ENCODE peak calls at places on chromosomes 5 and 9, in four cellular contexts. Y, P, Q and K are unnamed samples.

GRCh38 chr9:136849960-136850865 is 1.0 kb downstream of the PHPT1 start:
- DNase-seq in Y (no peak), P (no peak), Q (no peak), K (no peak)

GRCh38 chr5:109411627-109412026 is 1.9 kb upstream of the PJA2 start:
- DNase-seq in Y (peak; percentile 97), P (no peak), Q (no peak), K (peak; percentile 97)

GRCh38 chr9:136363606-136364368 is at the start of gene DNLZ:
- DNase-seq in Y (peak; percentile 76), P (peak; percentile 81), Q (peak; percentile 87), K (peak; percentile 80)

GRCh38 chr5:107864793-107865192 is 194.1 kb upstream of the EFNA5 start:
- DNase-seq in Y (peak; percentile 76), P (no peak), Q (no peak), K (peak; percentile 82)

GRCh38 chr5:88695232-88695631 is 187.8 kb downstream of the MEF2C start:
- DNase-seq in Y (no peak), P (peak; percentile 35), Q (peak; percentile 24), K (no peak)

GRCh38 chr9:79221084-79221483 is 350.7 kb upstream of the TLE4 start:
- DNase-seq in Y (peak; percentile 84), P (no peak), Q (no peak), K (peak; percentile 93)

GRCh38 chr5:14942212-14942611 is 70.6 kb upstream of the ANKH start:
- DNase-seq in Y (no peak), P (no peak), Q (no peak), K (no peak)

GRCh38 chr5:962801-963200 is 45.8 kb upstream of the NKD2 start:
- DNase-seq in Y (no peak), P (no peak), Q (no peak), K (no peak)

GRCh38 chr9:35236692-35237091 is 74.9 kb downstream of the UNC13B start:
- DNase-seq in Y (no peak), P (no peak), Q (peak; percentile 22), K (no peak)

GRCh38 chr9:16268037-16269010 is 602.1 kb downstream of the BNC2 start:
- DNase-seq in Y (no peak), P (peak; percentile 12), Q (no peak), K (peak; percentile 31)

GRCh38 chr9:127203501-127204327 is 60.9 kb upstream of the GARNL3 start:
- DNase-seq in Y (no peak), P (no peak), Q (no peak), K (no peak)

GRCh38 chr5:149203896-149204544 is 62.7 kb downstream of the ABLIM3 start:
- DNase-seq in Y (peak; percentile 86), P (no peak), Q (no peak), K (peak; percentile 86)

GRCh38 chr9:118650407-118650806 is 718.8 kb downstream of the BRINP1 start:
- DNase-seq in Y (no peak), P (no peak), Q (no peak), K (no peak)

GRCh38 chr5:106601605-106602004 is 1069.1 kb downstream of the EFNA5 start:
- DNase-seq in Y (no peak), P (no peak), Q (peak; percentile 11), K (peak; percentile 6)

GRCh38 chr5:147467973-147468508 is 41.8 kb downstream of the DPYSL3 start:
- DNase-seq in Y (peak; percentile 43), P (no peak), Q (no peak), K (peak; percentile 55)

GRCh38 chr9:28051559-28051958 is 478.3 kb upstream of the C9orf72 start:
- DNase-seq in Y (no peak), P (no peak), Q (no peak), K (peak; percentile 6)

GRCh38 chr5:159212667-159213462 is 3.5 kb upstream of the RNF145 start:
- DNase-seq in Y (no peak), P (no peak), Q (no peak), K (no peak)

GRCh38 chr5:135654646-135655045 is 75.9 kb upstream of the CXCL14 start:
- DNase-seq in Y (no peak), P (no peak), Q (no peak), K (no peak)

GRCh38 chr5:157348049-157348400 is 82.1 kb downstream of the CYFIP2 start:
- DNase-seq in Y (no peak), P (no peak), Q (no peak), K (no peak)

GRCh38 chr5:125595095-125595494 is 828.1 kb upstream of the GRAMD2B start:
- DNase-seq in Y (peak; percentile 82), P (no peak), Q (no peak), K (peak; percentile 76)

GRCh38 chr5:157597277-157597676 is 21.7 kb upstream of the ADAM19 start:
- DNase-seq in Y (no peak), P (no peak), Q (peak; percentile 57), K (no peak)

GRCh38 chr5:75034137-75034739 is 18.1 kb downstream of the GCNT4 start:
- DNase-seq in Y (no peak), P (no peak), Q (no peak), K (no peak)

GRCh38 chr5:10030219-10030831 is 219.4 kb downstream of the ATPSCKMT start:
- DNase-seq in Y (peak; percentile 60), P (peak; percentile 72), Q (peak; percentile 83), K (peak; percentile 38)

GRCh38 chr5:105573575-105573974 is 2011.0 kb upstream of the NUDT12 start:
- DNase-seq in Y (no peak), P (no peak), Q (no peak), K (peak; percentile 11)

GRCh38 chr5:121780406-121780805 is 71.3 kb upstream of the FTMT start:
- DNase-seq in Y (no peak), P (no peak), Q (no peak), K (no peak)

GRCh38 chr9:13175732-13176131 is 103.8 kb downstream of the MPDZ start:
- DNase-seq in Y (no peak), P (no peak), Q (no peak), K (no peak)

GRCh38 chr9:126411225-126411947 is 84.8 kb downstream of the MVB12B start:
- DNase-seq in Y (no peak), P (no peak), Q (no peak), K (no peak)

GRCh38 chr9:91174772-91175171 is 186.9 kb downstream of the AUH start:
- DNase-seq in Y (no peak), P (no peak), Q (no peak), K (no peak)

GRCh38 chr9:87546704-87547103 is 49.0 kb downstream of the DAPK1 start:
- DNase-seq in Y (no peak), P (no peak), Q (no peak), K (no peak)

DNA sequence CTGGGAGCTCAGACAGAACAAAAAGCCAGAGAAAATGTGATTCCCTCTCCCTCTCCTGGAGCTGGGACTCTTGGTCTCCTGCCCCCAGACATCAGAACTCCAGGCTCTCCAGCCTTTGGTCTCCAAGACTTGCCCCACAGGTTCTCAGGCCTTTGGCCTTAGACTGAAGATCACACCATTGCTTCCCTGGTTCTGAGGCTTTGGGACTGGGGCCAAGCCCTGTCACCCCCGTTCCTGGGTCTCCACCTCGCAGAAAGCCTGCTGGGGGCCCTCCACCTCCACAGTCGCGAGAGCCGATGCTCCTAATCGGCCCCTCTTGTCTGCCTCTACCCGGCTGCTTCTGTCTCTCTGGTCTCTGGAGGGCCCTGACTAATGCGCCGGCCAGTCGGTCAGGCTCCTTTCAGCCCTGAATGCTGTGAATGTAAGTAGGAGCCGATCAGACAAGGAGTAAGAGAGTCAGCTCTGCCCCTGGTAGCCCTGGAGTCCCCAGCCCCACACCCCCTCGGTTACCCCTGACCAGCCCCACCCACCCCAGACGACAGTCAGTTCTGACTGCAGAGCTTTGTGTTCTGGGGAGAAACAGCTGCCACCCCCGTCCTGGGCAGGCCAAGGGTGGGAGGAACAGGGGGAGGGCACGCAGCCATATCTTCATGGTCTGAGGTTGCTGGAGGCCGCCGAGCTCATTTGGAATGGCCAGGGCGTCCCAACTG is 57.5 kb downstream of the VAV2 start:
- DNase-seq in Y (no peak), P (no peak), Q (no peak), K (no peak)
- H3K18ac ChIP-seq in Y (no peak overlapping the region), P (no peak overlapping the region), Q (no peak overlapping the region), K (no peak overlapping the region)

GRCh38 chr5:140561753-140562523 is 2.5 kb downstream of the APBB3 start:
- DNase-seq in Y (no peak), P (no peak), Q (no peak), K (no peak)

GRCh38 chr5:140565780-140566095 is 1.1 kb downstream of the SLC35A4 start:
- DNase-seq in Y (no peak), P (no peak), Q (peak; percentile 44), K (peak; percentile 65)

GRCh38 chr5:140564196-140565023 is at the start of the genes APBB3 and SLC35A4:
- DNase-seq in Y (peak; percentile 99), P (peak; percentile 96), Q (peak; percentile 98), K (peak; percentile 99)

GRCh38 chr5:140565024-140565779 is 574 bp downstream of the SLC35A4 start:
- DNase-seq in Y (peak; percentile 33), P (no peak), Q (no peak), K (peak; percentile 62)

DNA sequence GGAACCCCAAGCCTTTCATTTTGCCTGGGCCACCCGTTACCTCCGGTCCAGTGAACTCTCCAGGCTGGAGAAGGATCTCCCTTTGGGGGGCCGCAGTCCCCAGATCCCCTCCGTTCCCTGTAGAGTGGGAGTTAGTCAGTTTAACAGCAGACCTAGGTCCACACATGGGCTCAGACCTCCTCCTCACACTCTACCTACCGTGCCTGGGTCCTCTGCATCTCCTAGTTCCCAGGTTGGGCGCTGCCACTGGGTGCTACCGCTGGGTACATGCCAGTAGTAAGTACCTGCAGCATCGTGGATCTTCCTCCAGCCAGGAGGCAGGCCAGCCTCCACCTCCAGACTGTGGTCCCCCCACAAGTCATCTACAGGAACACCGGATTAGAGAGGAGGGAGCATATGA is 844 bp downstream of the APBB3 start:
- DNase-seq in Y (no peak), P (no peak), Q (no peak), K (no peak)
- H3K18ac ChIP-seq in Y (peak overlapping the region; percentile 16), P (no peak overlapping the region), Q (no peak overlapping the region), K (peak overlapping the region; percentile 81)

DNA sequence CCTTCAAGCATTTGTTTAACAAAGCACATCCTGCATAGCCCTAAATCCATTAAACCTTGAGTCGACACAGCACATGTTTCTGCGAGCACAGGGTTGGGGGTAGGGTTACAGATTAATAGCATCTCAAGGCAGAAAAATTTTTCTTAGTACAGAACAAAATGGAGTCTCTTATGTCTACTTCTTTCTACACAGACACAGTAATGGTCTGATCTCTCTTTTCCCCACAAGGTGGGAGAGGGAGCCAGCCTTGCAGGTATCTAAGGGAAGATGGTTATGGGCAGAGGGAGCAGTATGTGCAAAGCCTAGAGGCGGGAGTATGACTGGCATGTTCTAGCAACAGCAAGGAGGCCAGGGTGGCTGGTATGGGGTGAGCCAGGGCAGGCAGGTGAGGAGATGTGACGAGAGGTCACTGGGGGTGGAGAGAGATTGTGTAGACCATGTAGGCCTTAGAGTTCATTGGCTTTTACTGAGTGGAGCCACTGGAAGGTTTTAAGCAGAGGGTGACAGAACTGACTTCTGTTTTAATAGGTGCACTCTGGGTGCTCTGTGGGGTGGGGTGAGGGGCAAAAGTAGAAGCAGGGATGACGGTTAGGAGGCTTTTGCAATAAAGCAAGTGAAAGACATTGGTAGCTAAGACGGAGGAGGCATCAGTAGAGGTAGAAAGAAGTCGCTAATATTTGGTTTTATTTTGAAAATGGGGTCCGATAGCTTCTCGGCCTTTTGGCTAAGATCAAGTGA is 5.1 kb upstream of the RPS14 start:
- DNase-seq in Y (no peak), P (no peak), Q (no peak), K (no peak)
- H3K18ac ChIP-seq in Y (no peak overlapping the region), P (peak overlapping the region; percentile 74), Q (no peak overlapping the region), K (peak overlapping the region; percentile 79)

DNA sequence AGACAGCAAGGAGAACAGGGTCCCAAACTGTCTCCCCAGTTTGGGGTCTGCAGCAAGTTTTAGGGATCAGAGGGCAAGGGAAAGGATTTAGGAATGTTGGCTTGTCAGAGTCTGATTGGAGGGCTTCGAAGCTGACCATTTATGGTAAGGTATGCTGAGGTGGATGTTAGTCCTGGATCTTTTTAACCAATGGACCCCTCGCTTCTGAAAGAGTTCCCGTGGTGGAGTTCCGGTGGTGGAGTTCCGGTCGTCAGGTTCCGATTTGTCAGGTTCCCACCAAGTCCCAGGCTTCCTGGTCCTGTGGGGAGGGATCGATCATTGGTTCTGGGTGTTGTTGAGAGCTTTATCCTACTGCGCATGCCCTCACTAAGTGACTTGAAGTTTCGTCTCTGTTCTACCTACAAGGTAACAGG is 70.5 kb downstream of the SFXN1 start:
- DNase-seq in Y (no peak), P (peak; percentile 84), Q (peak; percentile 79), K (no peak)
- H3K18ac ChIP-seq in Y (no peak overlapping the region), P (peak overlapping the region; percentile 87), Q (no peak overlapping the region), K (no peak overlapping the region)